ENCODE peak calls at places on chromosomes 7 and 10, in eight cellular contexts. L is kidney; M is activated CD8-positive, alpha-beta T cell treated with anti-CD3 and anti-CD28 coated beads for 36 hours; Z is cardiac muscle cell; E is B cell; I is AG09319; A is mammary epithelial cell; D is uterus. B is an unnamed sample.

GRCh38 chr10:13371879-13372470 is 23.9 kb upstream of the SEPHS1 start:
- DNase-seq in E (peak), Z (peak), M (peak), A (peak), L (no peak), I (peak), D (peak), B (peak)

GRCh38 chr7:102268635-102269034 is 18.0 kb upstream of the SH2B2 start:
- DNase-seq in E (no peak), A (no peak), I (no peak), Z (no peak), D (no peak), L (no peak), M (no peak), B (no peak)

GRCh38 chr10:119412831-119413737 is 129.4 kb downstream of the RGS10 start:
- DNase-seq in L (peak), A (no peak), M (no peak), D (no peak), I (no peak), E (no peak), Z (peak), B (no peak)

GRCh38 chr10:102619281-102619981 is 24.8 kb upstream of the TRIM8 start:
- DNase-seq in Z (no peak), L (peak), I (no peak), D (no peak), M (no peak), A (no peak), E (no peak), B (no peak)

GRCh38 chr7:32143271-32143670 is 73.1 kb upstream of the PDE1C start:
- DNase-seq in L (no peak), I (no peak), E (no peak), Z (no peak), M (no peak), D (no peak), A (no peak), B (no peak)

GRCh38 chr7:45646207-45646821 is 72.1 kb downstream of the ADCY1 start:
- DNase-seq in M (no peak), E (no peak), L (no peak), I (no peak), D (no peak), Z (no peak), A (no peak), B (no peak)

GRCh38 chr7:128380807-128381130 is 19.3 kb upstream of the PRRT4 start:
- DNase-seq in Z (peak), D (no peak), E (no peak), M (no peak), A (no peak), I (no peak), L (no peak), B (no peak)

GRCh38 chr7:130365093-130365492 is 15.2 kb upstream of the CPA1 start:
- DNase-seq in Z (no peak), A (no peak), D (no peak), E (no peak), L (no peak), I (no peak), M (no peak), B (no peak)

GRCh38 chr7:128045766-128046165 is 14.5 kb upstream of the LRRC4 start:
- DNase-seq in E (no peak), D (no peak), M (no peak), L (no peak), Z (no peak), I (no peak), A (peak), B (no peak)

GRCh38 chr7:129529643-129530042 is 27.3 kb downstream of the SMKR1 start:
- DNase-seq in A (no peak), L (peak), E (no peak), Z (no peak), I (no peak), D (no peak), M (no peak), B (no peak)

GRCh38 chr7:78232806-78233205 is 434.2 kb downstream of the PHTF2 start:
- DNase-seq in Z (no peak), M (no peak), I (no peak), A (no peak), L (no peak), D (no peak), E (no peak), B (no peak)

GRCh38 chr10:55397777-55398176 is 596.7 kb upstream of the PCDH15 start:
- DNase-seq in M (no peak), A (no peak), I (no peak), L (no peak), D (no peak), Z (no peak), E (no peak), B (no peak)

GRCh38 chr7:15407910-15408309 is 153.9 kb downstream of the AGMO start:
- DNase-seq in E (no peak), M (no peak), I (no peak), L (no peak), D (no peak), A (no peak), Z (no peak), B (no peak)

GRCh38 chr10:125076121-125076825 is 84.1 kb downstream of the CTBP2 start:
- DNase-seq in L (no peak), M (no peak), E (no peak), Z (no peak), D (no peak), I (no peak), A (no peak), B (no peak)

GRCh38 chr10:92011560-92012214 is 88.1 kb downstream of the BTAF1 start:
- DNase-seq in D (no peak), A (peak), E (no peak), L (no peak), Z (no peak), I (no peak), M (no peak), B (no peak)

GRCh38 chr7:50656141-50656895 is 91.1 kb upstream of the DDC start:
- DNase-seq in I (no peak), Z (no peak), M (no peak), D (no peak), A (no peak), E (no peak), L (no peak), B (no peak)

GRCh38 chr10:75395955-75396860 is 5.4 kb downstream of the ZNF503 start:
- DNase-seq in L (peak), A (peak), M (no peak), E (no peak), I (no peak), Z (peak), D (peak), B (peak)

GRCh38 chr7:132516042-132516840 is 60.0 kb downstream of the PLXNA4 start:
- DNase-seq in I (no peak), A (peak), D (no peak), L (no peak), Z (no peak), E (no peak), M (no peak), B (no peak)

GRCh38 chr7:35029311-35029710 is 8.0 kb downstream of the DPY19L1 start:
- DNase-seq in D (no peak), L (no peak), Z (no peak), E (no peak), I (no peak), M (no peak), A (no peak), B (no peak)

GRCh38 chr7:98802088-98802780 is 67.6 kb downstream of the TMEM130 start:
- DNase-seq in Z (no peak), I (no peak), D (no peak), M (peak), A (peak), E (peak), L (peak), B (no peak)

GRCh38 chr7:16491148-16491547 is 25.6 kb upstream of the SOSTDC1 start:
- DNase-seq in L (no peak), A (no peak), I (no peak), Z (no peak), M (no peak), D (no peak), E (no peak), B (no peak)

GRCh38 chr7:30225863-30226361 is 58.5 kb upstream of the ZNRF2 start:
- DNase-seq in L (peak), D (peak), M (peak), A (peak), I (no peak), E (peak), Z (peak), B (no peak)

GRCh38 chr10:95168694-95169093 is 25.3 kb upstream of the ACSM6 start:
- DNase-seq in A (no peak), L (no peak), D (no peak), Z (no peak), M (no peak), E (no peak), I (no peak), B (no peak)

GRCh38 chr10:15163261-15163864 is 5.1 kb downstream of the NMT2 start:
- DNase-seq in I (no peak), L (no peak), A (no peak), M (no peak), Z (no peak), E (no peak), D (no peak), B (no peak)

GRCh38 chr7:123727071-123727837 is 21.5 kb downstream of the WASL start:
- DNase-seq in E (no peak), I (peak), Z (no peak), D (no peak), M (no peak), A (peak), L (no peak), B (no peak)

GRCh38 chr7:3267928-3268690 is 32.9 kb upstream of the SDK1 start:
- DNase-seq in E (no peak), A (peak), Z (no peak), I (peak), M (no peak), L (no peak), D (no peak), B (no peak)

GRCh38 chr10:33337335-33337854 is 2.9 kb upstream of the NRP1 start:
- DNase-seq in A (no peak), L (peak), I (no peak), Z (peak), M (no peak), D (no peak), E (no peak), B (peak)

GRCh38 chr7:99235925-99236324 is 28.0 kb upstream of the KPNA7 start:
- DNase-seq in Z (no peak), L (no peak), A (no peak), E (no peak), I (no peak), D (no peak), M (no peak), B (no peak)

GRCh38 chr10:13971586-13972475 is 358.9 kb downstream of the FRMD4A start:
- DNase-seq in M (no peak), L (no peak), E (no peak), A (no peak), I (no peak), D (no peak), Z (peak), B (no peak)

GRCh38 chr10:44925811-44926760 is 14.9 kb downstream of the TMEM72 start:
- DNase-seq in L (no peak), D (no peak), E (no peak), A (no peak), M (no peak), I (no peak), Z (no peak), B (no peak)

GRCh38 chr7:159010411-159010810 is 134.3 kb downstream of the VIPR2 start:
- DNase-seq in M (no peak), Z (no peak), E (no peak), D (no peak), I (no peak), L (no peak), A (no peak), B (no peak)

GRCh38 chr10:25175527-25176420 is 973 bp downstream of the GPR158 start:
- DNase-seq in Z (peak), I (no peak), D (no peak), A (no peak), M (no peak), E (no peak), L (peak), B (peak)

GRCh38 chr10:127372361-127372760 is 176.0 kb upstream of the INSYN2A start:
- DNase-seq in E (no peak), L (no peak), I (no peak), A (no peak), D (no peak), M (no peak), Z (no peak), B (no peak)
- TF ChIP-seq CTCF in E (no peak), L (no peak), I (no peak), A (no peak), D (no peak), M (no peak), Z (no peak), B (no peak)

DNA sequence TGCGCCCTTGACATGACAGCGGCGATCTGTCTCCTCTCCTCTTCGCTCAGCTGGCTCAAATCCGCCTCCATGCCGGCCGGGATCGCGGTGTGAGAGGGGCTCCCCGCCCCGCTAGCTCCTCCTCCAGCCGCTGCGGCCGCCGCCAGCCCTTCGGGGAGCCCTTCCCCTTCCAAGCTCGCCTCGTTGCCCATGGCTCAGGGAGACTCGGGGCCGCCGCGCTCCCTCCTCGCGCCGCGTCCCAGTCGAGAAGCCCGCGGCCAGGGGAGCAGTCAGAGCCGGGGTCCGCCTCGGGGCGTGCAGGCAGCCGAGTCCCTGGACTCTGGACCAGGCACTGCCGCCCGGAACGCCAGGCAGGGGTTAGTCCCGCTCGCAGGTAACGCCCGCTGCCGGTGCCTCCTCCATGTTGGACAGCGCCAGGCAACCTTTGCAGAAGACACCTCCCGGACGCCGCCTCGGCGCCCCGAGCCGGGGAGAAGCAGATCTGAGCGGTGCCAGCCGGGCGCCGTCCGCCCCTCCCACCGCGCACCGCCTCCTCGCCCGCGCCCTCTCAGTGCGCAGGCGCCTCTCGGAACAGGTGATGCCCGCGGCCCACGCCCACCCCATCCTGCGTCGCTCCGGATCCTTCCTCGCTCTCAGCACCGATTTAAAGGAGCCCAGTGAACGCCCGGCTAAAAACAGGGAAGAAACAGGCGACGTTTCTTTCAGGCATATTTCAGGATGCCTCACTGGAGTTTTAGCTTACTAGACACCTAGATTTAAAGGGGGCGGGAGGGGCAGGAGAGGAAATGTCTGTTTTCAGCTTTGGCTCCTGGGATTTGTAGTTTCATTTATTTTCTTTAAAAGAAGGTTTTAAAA is at the start of gene PCLO:
- DNase-seq in Z (peak), D (peak), E (no peak), M (peak), I (no peak), L (peak), A (peak), B (peak)
- TF ChIP-seq CTCF in Z (no peak), D (no peak), E (no peak), M (no peak), I (no peak), L (no peak), A (peak), B (no peak)

GRCh38 chr7:43211276-43211675 is 98.8 kb downstream of the HECW1 start:
- DNase-seq in D (no peak), Z (peak), L (no peak), A (no peak), M (no peak), I (no peak), E (no peak), B (peak)
- TF ChIP-seq CTCF in D (no peak), Z (no peak), L (no peak), A (peak), M (no peak), I (no peak), E (no peak), B (no peak)

GRCh38 chr10:113616244-113617074 is 47.4 kb downstream of the NRAP start:
- DNase-seq in E (no peak), D (no peak), Z (no peak), I (no peak), L (no peak), M (no peak), A (no peak), B (peak)
- TF ChIP-seq CTCF in E (no peak), D (no peak), Z (peak), I (peak), L (no peak), M (peak), A (peak), B (peak)

GRCh38 chr10:123427386-123427785 is 238.8 kb upstream of the GPR26 start:
- DNase-seq in A (peak), M (no peak), Z (no peak), L (no peak), D (no peak), E (no peak), I (no peak), B (no peak)
- TF ChIP-seq CTCF in A (peak), M (no peak), Z (no peak), L (no peak), D (no peak), E (no peak), I (no peak), B (no peak)

DNA sequence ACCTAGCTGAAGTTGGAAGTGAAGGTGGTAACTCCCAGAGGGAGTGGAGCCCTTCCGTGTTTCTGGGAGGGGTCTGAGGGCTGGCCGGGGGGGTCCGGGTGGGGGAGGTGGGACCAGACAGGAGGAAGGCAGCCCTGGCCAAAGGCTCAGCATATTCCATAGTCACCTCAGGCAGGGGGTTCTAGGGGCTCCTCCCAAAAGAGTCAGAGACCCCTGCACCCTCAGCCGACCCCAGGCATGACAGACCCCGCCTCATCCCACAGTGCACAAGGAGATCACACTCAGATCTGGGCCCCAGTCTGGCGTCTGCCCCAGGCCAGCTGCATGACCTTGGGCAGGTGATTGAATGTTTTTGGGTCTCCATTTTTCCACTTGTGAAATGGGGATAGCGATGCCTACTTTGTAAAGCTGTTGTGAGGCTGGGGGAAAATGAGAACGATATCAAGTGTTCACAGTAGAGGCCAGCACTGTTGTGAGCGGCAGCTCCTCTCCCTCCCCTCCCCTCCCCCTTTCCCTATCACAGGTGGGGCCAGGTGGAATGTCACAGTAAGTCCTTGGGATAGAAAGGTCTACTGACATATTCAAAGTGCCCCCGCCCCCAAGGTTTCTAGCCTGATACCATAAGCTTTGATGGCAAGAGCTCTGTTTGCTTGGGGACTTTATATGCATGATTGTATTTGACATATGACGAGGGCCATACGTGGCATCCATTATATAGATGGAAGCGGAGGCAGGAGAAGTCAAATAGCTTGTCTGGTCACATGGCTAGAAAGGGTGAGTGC is 33.3 kb downstream of the DNAJB12 start:
- DNase-seq in A (no peak), Z (no peak), D (no peak), L (peak), E (no peak), I (no peak), M (no peak), B (no peak)
- TF ChIP-seq CTCF in A (no peak), Z (no peak), D (no peak), L (no peak), E (no peak), I (no peak), M (no peak), B (no peak)

GRCh38 chr7:151661556-151661955 is 141.9 kb upstream of the RHEB start:
- DNase-seq in I (no peak), A (no peak), D (no peak), M (no peak), L (no peak), E (no peak), Z (no peak), B (no peak)

GRCh38 chr7:151664268-151664667 is 144.6 kb upstream of the RHEB start:
- DNase-seq in A (no peak), D (no peak), I (no peak), E (no peak), M (no peak), Z (peak), L (no peak), B (no peak)

GRCh38 chr7:151663382-151664100 is 143.8 kb upstream of the RHEB start:
- DNase-seq in I (no peak), D (no peak), L (no peak), A (no peak), Z (no peak), M (no peak), E (no peak), B (no peak)

GRCh38 chr7:151660141-151660540 is 140.4 kb upstream of the RHEB start:
- DNase-seq in I (no peak), Z (no peak), D (no peak), E (no peak), L (no peak), M (no peak), A (no peak), B (no peak)

GRCh38 chr7:151662291-151662690 is 142.6 kb upstream of the RHEB start:
- DNase-seq in M (no peak), L (no peak), E (no peak), D (no peak), Z (no peak), I (no peak), A (no peak), B (no peak)
- TF ChIP-seq CTCF in M (no peak), L (no peak), E (no peak), D (no peak), Z (no peak), I (no peak), A (no peak), B (no peak)

B was measured in endothelial cell.